ENCODE peak calls at places on chromosomes 7 and 10, in seven cellular contexts. A is IMR-90, S is H9, M is H1, Q is trophoblast cell, I is mesendoderm, W is neuronal stem cell. F is an unnamed sample.

GRCh38 chr10:108905821-108906220 is 1017.5 kb downstream of the XPNPEP1 start:
- DNase-seq in A (no peak), S (no peak), M (no peak), Q (no peak), I (no peak), W (no peak), F (no peak)

GRCh38 chr10:86085136-86085535 is 281.5 kb downstream of the GRID1 start:
- DNase-seq in A (no peak), S (peak), M (no peak), Q (no peak), I (no peak), W (no peak), F (no peak)

GRCh38 chr10:23055424-23056191 is 39.8 kb upstream of the MSRB2 start:
- DNase-seq in A (no peak), S (no peak), M (peak), Q (no peak), I (peak), W (no peak), F (no peak)

GRCh38 chr7:1725199-1725701 is 55.2 kb downstream of the ELFN1 start:
- DNase-seq in A (no peak), S (peak), M (no peak), Q (no peak), I (no peak), W (no peak), F (no peak)

GRCh38 chr10:111207525-111207924 is 130.7 kb downstream of the ADRA2A start:
- DNase-seq in A (no peak), S (no peak), M (peak), Q (peak), I (no peak), W (no peak), F (no peak)

GRCh38 chr7:71613316-71613715 is 481.4 kb downstream of the GALNT17 start:
- DNase-seq in A (no peak), S (no peak), M (no peak), Q (no peak), I (peak), W (peak), F (peak)

GRCh38 chr7:28815369-28815927 is 142.7 kb downstream of the TRIL start:
- DNase-seq in A (no peak), S (no peak), M (no peak), Q (no peak), I (no peak), W (no peak), F (no peak)

GRCh38 chr10:73907841-73908517 is 3.0 kb upstream of the PLAU start:
- DNase-seq in A (peak), S (no peak), M (no peak), Q (peak), I (no peak), W (no peak), F (peak)

GRCh38 chr7:23759556-23760391 is 49.8 kb downstream of the STK31 start:
- DNase-seq in A (peak), S (no peak), M (no peak), Q (no peak), I (no peak), W (no peak), F (no peak)

GRCh38 chr7:15016726-15017125 is 114.2 kb upstream of the DGKB start:
- DNase-seq in A (no peak), S (no peak), M (no peak), Q (peak), I (no peak), W (no peak), F (no peak)

GRCh38 chr10:43361532-43362190 is 9.8 kb upstream of the FXYD4 start:
- DNase-seq in A (no peak), S (no peak), M (no peak), Q (no peak), I (no peak), W (no peak), F (no peak)

GRCh38 chr7:29319719-29320521 is 125.3 kb downstream of the CHN2 start:
- DNase-seq in A (no peak), S (no peak), M (no peak), Q (peak), I (peak), W (no peak), F (no peak)

GRCh38 chr10:11302181-11302580 is 284.5 kb downstream of the CELF2 start:
- DNase-seq in A (no peak), S (no peak), M (peak), Q (no peak), I (no peak), W (no peak), F (no peak)

GRCh38 chr10:78605800-78606350 is 462.9 kb upstream of the ZMIZ1 start:
- DNase-seq in A (no peak), S (peak), M (no peak), Q (peak), I (no peak), W (no peak), F (no peak)

GRCh38 chr10:126283307-126283706 is 105.0 kb downstream of the ADAM12 start:
- DNase-seq in A (no peak), S (no peak), M (no peak), Q (no peak), I (no peak), W (no peak), F (no peak)

GRCh38 chr7:73394416-73394815 is 39.2 kb upstream of the FZD9 start:
- DNase-seq in A (no peak), S (no peak), M (no peak), Q (no peak), I (no peak), W (no peak), F (no peak)

GRCh38 chr7:24384362-24385030 is 100.5 kb downstream of the NPY start:
- DNase-seq in A (no peak), S (no peak), M (no peak), Q (no peak), I (no peak), W (no peak), F (no peak)

GRCh38 chr10:25174461-25175230 is at the start of gene GPR158:
- DNase-seq in A (peak), S (peak), M (peak), Q (peak), I (peak), W (peak), F (peak)

GRCh38 chr10:86413046-86413728 is 46.6 kb upstream of the GRID1 start:
- DNase-seq in A (peak), S (no peak), M (no peak), Q (no peak), I (no peak), W (no peak), F (peak)

GRCh38 chr10:132443605-132443997 is 46.6 kb downstream of the PWWP2B start:
- DNase-seq in A (peak), S (no peak), M (no peak), Q (peak), I (no peak), W (no peak), F (peak)

GRCh38 chr10:29409241-29410051 is 120.6 kb downstream of the LYZL1 start:
- DNase-seq in A (peak), S (no peak), M (no peak), Q (peak), I (peak), W (no peak), F (no peak)

GRCh38 chr10:59300386-59300785 is 62.0 kb downstream of the FAM13C start:
- DNase-seq in A (no peak), S (no peak), M (no peak), Q (no peak), I (no peak), W (no peak), F (no peak)

GRCh38 chr7:155237297-155237696 is 60.4 kb upstream of the INSIG1 start:
- DNase-seq in A (no peak), S (no peak), M (no peak), Q (no peak), I (no peak), W (no peak), F (no peak)

GRCh38 chr7:117961235-117961634 is 88.0 kb upstream of the CTTNBP2 start:
- DNase-seq in A (no peak), S (no peak), M (no peak), Q (no peak), I (no peak), W (no peak), F (no peak)

GRCh38 chr10:118799779-118800178 is 45.0 kb upstream of the CACUL1 start:
- DNase-seq in A (peak), S (no peak), M (no peak), Q (no peak), I (no peak), W (no peak), F (peak)

GRCh38 chr10:112258407-112258806 is 24.8 kb upstream of the TECTB start:
- DNase-seq in A (no peak), S (no peak), M (no peak), Q (no peak), I (no peak), W (no peak), F (no peak)

GRCh38 chr10:80443531-80443974 is 10.6 kb upstream of the TSPAN14 start:
- DNase-seq in A (no peak), S (peak), M (no peak), Q (peak), I (peak), W (no peak), F (peak)

GRCh38 chr7:18457832-18458231 is 37.7 kb upstream of the HDAC9 start:
- DNase-seq in A (no peak), S (no peak), M (no peak), Q (peak), I (no peak), W (no peak), F (no peak)

GRCh38 chr7:41391818-41392217 is 311.1 kb downstream of the INHBA start:
- DNase-seq in A (no peak), S (peak), M (no peak), Q (no peak), I (peak), W (no peak), F (no peak)

GRCh38 chr10:99551158-99551557 is 18.4 kb downstream of the NKX2-3 start:
- DNase-seq in A (peak), S (no peak), M (no peak), Q (no peak), I (peak), W (no peak), F (peak)

GRCh38 chr10:85788570-85788969 is 578.0 kb downstream of the GRID1 start:
- DNase-seq in A (no peak), S (no peak), M (no peak), Q (no peak), I (no peak), W (no peak), F (no peak)

GRCh38 chr10:73486601-73487000 is 9.2 kb downstream of the PPP3CB start:
- DNase-seq in A (no peak), S (no peak), M (no peak), Q (peak), I (no peak), W (no peak), F (no peak)

GRCh38 chr10:47332371-47332770 is 10.1 kb downstream of the GDF2 start:
- DNase-seq in A (no peak), S (no peak), M (no peak), Q (no peak), I (no peak), W (no peak), F (no peak)

GRCh38 chr10:47332946-47333345 is 10.7 kb downstream of the GDF2 start:
- DNase-seq in A (peak), S (no peak), M (no peak), Q (peak), I (no peak), W (no peak), F (no peak)

GRCh38 chr10:47334627-47335026 is 12.4 kb downstream of the GDF2 start:
- DNase-seq in A (no peak), S (no peak), M (no peak), Q (no peak), I (no peak), W (no peak), F (no peak)

GRCh38 chr10:47331954-47332353 is 9.7 kb downstream of the GDF2 start:
- DNase-seq in A (no peak), S (no peak), M (no peak), Q (no peak), I (no peak), W (no peak), F (no peak)

GRCh38 chr10:47333532-47333931 is 11.3 kb downstream of the GDF2 start:
- DNase-seq in A (no peak), S (no peak), M (no peak), Q (no peak), I (no peak), W (no peak), F (no peak)
- H2AK5ac ChIP-seq in A (no peak), S (no peak), M (no peak), Q (no peak), I (no peak), W (no peak), F (no peak)

DNA sequence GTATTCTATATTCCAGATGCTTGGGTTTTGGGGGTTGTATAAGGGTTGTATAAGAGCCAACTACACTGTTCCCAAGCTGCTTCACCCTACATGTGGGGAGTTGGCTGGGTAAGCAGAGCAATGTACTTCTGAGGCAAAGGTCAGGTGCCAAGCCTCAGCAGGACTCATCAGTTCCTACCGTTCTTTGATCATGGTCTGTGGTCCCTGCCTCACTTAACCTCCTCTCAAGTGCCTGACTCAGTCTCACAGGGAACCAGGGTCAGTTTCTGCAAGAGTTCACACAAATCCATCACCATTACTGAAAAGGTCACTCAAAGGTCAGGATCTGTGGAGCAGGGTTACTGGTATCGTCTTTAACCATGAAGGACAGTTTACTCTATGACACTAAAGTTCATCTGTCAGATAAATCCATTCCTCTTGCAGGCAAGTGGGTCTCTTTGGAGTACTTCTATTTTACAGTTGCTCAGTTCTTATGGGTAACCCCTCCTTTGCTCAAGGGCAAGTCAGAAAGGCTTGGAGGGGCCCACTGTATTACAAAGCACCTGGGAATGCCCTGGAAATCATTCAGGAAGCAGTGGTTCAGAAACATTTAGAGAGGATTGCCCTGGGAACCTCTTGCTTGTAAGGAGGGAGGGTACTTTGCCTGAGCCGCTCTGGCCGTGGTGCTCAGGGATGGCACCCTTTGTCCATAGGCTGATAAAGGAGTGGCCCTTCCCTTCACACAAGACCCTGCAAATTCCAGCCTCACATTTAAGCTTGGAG is 184.3 kb upstream of the CDCA7L start:
- DNase-seq in A (no peak), S (no peak), M (no peak), Q (no peak), I (no peak), W (no peak), F (peak)
- H3K9ac ChIP-seq in A (no peak), S (no peak), M (no peak), Q (no peak), I (no peak), W (no peak), F (no peak)

GRCh38 chr10:121662945-121663917 is 65.0 kb upstream of the FGFR2 start:
- DNase-seq in A (no peak), S (peak), M (peak), Q (peak), I (peak), W (peak), F (no peak)

GRCh38 chr10:121661451-121661851 is 63.2 kb upstream of the FGFR2 start:
- DNase-seq in A (no peak), S (no peak), M (no peak), Q (no peak), I (no peak), W (no peak), F (no peak)

GRCh38 chr10:121665809-121666208 is 67.6 kb upstream of the FGFR2 start:
- DNase-seq in A (no peak), S (no peak), M (no peak), Q (no peak), I (no peak), W (no peak), F (no peak)

GRCh38 chr10:121664671-121665070 is 66.4 kb upstream of the FGFR2 start:
- DNase-seq in A (no peak), S (no peak), M (no peak), Q (no peak), I (peak), W (no peak), F (no peak)

DNA sequence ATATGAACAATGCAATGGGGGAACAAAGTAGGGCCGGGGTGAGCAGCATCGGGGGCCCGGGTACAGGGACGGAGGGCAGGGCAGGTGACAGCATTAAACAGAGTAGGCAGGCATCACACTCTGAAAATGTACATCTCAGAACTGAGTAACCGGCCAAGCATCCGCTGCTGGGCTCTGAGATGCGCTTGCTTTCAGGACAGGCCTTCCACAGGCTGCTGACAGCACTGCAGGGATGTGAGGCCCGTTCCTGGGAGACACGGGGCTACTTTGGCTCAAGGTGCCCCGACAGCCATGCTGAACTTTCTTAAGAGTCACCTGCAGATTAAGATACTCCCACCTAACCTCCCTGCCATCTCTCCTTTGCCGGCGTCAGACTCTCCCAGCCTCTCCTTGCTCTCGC is 64.3 kb upstream of the FGFR2 start:
- DNase-seq in A (no peak), S (no peak), M (no peak), Q (peak), I (no peak), W (no peak), F (no peak)
- H2AK5ac ChIP-seq in A (no peak), S (no peak), M (no peak), Q (no peak), I (no peak), W (no peak), F (no peak)

GRCh38 chr7:120987683-120988590 is 574 bp upstream of the CPED1 start:
- DNase-seq in A (peak), S (peak), M (peak), Q (peak), I (peak), W (peak), F (peak)

GRCh38 chr7:120990468-120991118 is 2.1 kb downstream of the CPED1 start:
- DNase-seq in A (peak), S (no peak), M (no peak), Q (peak), I (no peak), W (no peak), F (no peak)

GRCh38 chr7:120988591-120989299 is at the start of gene CPED1:
- DNase-seq in A (peak), S (peak), M (peak), Q (peak), I (peak), W (peak), F (peak)

GRCh38 chr7:120991133-120991532 is 2.6 kb downstream of the CPED1 start:
- DNase-seq in A (no peak), S (no peak), M (no peak), Q (no peak), I (no peak), W (no peak), F (peak)

GRCh38 chr7:120989571-120990220 is 1.2 kb downstream of the CPED1 start:
- DNase-seq in A (peak), S (no peak), M (no peak), Q (peak), I (no peak), W (no peak), F (peak)
- H3K9ac ChIP-seq in A (peak), S (no peak), M (no peak), Q (no peak), I (no peak), W (no peak), F (peak)

GRCh38 chr10:125076121-125076825 is 84.1 kb downstream of the CTBP2 start:
- DNase-seq in A (no peak), S (no peak), M (no peak), Q (no peak), I (no peak), W (no peak), F (no peak)

GRCh38 chr10:125071008-125071407 is 89.4 kb downstream of the CTBP2 start:
- DNase-seq in A (no peak), S (no peak), M (no peak), Q (no peak), I (no peak), W (no peak), F (no peak)

GRCh38 chr10:125073996-125074395 is 86.4 kb downstream of the CTBP2 start:
- DNase-seq in A (no peak), S (no peak), M (no peak), Q (peak), I (no peak), W (no peak), F (no peak)

GRCh38 chr10:125076891-125077643 is 83.3 kb downstream of the CTBP2 start:
- DNase-seq in A (peak), S (no peak), M (no peak), Q (no peak), I (no peak), W (no peak), F (peak)

DNA sequence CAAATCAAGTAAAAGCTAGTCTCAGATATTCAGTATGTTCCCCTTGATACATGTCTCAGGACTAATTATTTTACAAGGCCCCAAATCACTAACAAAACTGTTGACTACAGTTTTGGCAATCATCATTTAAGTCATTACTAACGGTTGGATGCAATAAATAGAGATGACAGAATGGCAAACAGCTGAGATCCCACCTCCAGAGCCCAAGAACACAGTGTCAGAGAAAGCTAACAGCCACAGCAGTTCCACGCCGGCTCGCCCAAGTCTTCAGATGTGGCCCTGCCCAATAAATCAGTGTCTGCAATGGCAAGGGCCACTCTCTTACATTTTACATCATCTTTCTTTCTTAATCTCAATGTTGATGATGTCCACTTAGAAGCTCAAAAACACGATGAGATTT is 87.5 kb downstream of the CTBP2 start:
- DNase-seq in A (no peak), S (no peak), M (no peak), Q (no peak), I (no peak), W (no peak), F (no peak)
- H2AK5ac ChIP-seq in A (no peak), S (no peak), M (no peak), Q (no peak), I (no peak), W (no peak), F (no peak)

GRCh38 chr7:27185708-27186449 is 847 bp upstream of the HOXA11 start:
- DNase-seq in A (no peak), S (peak), M (peak), Q (no peak), I (no peak), W (no peak), F (peak)
- H3K9ac ChIP-seq in A (no peak), S (no peak), M (no peak), Q (no peak), I (no peak), W (no peak), F (peak)

DNA sequence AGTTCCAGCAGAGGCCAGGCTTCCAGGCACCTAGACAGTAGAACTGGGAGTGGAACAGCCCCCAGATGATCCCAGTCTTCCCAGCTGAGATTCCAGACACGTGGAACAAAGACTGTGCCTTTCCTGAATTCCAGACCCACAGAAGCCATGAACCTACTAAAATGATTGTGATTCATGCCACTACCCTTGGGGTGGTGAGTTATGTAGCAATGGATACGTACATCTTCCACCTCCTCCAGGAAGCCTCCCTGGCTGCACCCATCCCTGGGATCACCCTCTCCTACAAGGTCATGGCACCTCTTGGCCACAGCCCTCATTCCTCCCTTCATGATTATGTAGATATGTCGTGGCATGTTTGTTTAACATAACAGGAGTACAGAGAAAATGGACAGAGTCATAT is 83.4 kb downstream of the NPTX2 start:
- DNase-seq in A (no peak), S (no peak), M (no peak), Q (no peak), I (no peak), W (no peak), F (no peak)
- H2AK5ac ChIP-seq in A (no peak), S (no peak), M (no peak), Q (no peak), I (no peak), W (no peak), F (no peak)

F was measured in mesenchymal stem cell.